ENCODE peak calls at places on chromosomes 3 and 15, in six cellular contexts. M is stomach, Z is prostate gland, S is HepG2, P is GM23338, W is GM12878. N is an unnamed sample.

GRCh38 chr15:100372695-100373036 is 30.9 kb upstream of the ADAMTS17 start:
- DNase-seq in P (peak), Z (peak), S (no peak), W (no peak), M (no peak), N (no peak)

GRCh38 chr3:51642462-51642861 is 28.6 kb upstream of the TEX264 start:
- DNase-seq in M (no peak), S (no peak), P (peak), W (no peak), Z (no peak), N (no peak)

GRCh38 chr3:79018671-79019136 is 749.1 kb downstream of the ROBO1 start:
- DNase-seq in Z (peak), M (peak), S (peak), W (no peak), P (peak), N (no peak)

GRCh38 chr3:62117903-62118548 is 255.3 kb downstream of the FEZF2 start:
- DNase-seq in Z (no peak), P (no peak), W (no peak), S (no peak), M (no peak), N (no peak)

GRCh38 chr3:129650256-129650872 is 43.9 kb upstream of the PLXND1 start:
- DNase-seq in M (peak), Z (peak), S (peak), W (no peak), P (peak), N (peak)

GRCh38 chr3:172561894-172562664 is 38.8 kb upstream of the TNFSF10 start:
- DNase-seq in P (no peak), S (no peak), W (no peak), M (no peak), Z (no peak), N (no peak)

GRCh38 chr3:195256639-195257453 is 14.1 kb downstream of the XXYLT1 start:
- DNase-seq in Z (no peak), P (no peak), M (no peak), W (no peak), S (no peak), N (no peak)

GRCh38 chr15:85296615-85297402 is 83.6 kb upstream of the AKAP13 start:
- DNase-seq in W (peak), S (peak), P (peak), M (peak), Z (peak), N (peak)

GRCh38 chr3:53187430-53187829 is 26.4 kb downstream of the PRKCD start:
- DNase-seq in M (no peak), Z (no peak), S (no peak), W (no peak), P (no peak), N (no peak)

GRCh38 chr3:158272071-158272470 is 162.2 kb downstream of the RSRC1 start:
- DNase-seq in M (no peak), W (no peak), S (no peak), Z (no peak), P (no peak), N (no peak)
- TF ChIP-seq POLR2AphosphoS5 in M (no peak), W (no peak), S (no peak), Z (no peak), P (no peak), N (no peak)

DNA sequence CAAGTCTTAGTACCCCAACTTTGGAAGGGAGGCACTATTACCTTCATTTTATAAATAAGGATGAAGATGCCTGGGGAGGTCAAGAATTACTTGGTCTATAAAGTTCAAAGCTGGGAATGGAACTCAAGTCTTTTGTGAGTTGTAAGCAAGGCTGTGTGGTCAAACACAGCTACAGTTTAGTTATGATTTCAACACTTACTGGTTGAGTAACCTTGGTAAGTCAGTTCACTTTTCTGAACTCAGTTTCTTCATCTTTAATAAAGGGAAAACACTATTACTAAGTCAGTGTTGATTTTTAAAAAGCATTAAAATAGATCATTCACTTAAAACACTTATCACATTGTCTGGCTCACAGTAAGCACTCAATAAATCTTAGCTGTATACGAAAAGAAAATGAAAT is 200.4 kb upstream of the ADAMTS9 start:
- DNase-seq in M (no peak), S (no peak), Z (no peak), P (no peak), W (no peak), N (no peak)
- TF ChIP-seq POLR2AphosphoS5 in M (no peak), S (no peak), Z (no peak), P (no peak), W (no peak), N (no peak)

GRCh38 chr3:15205934-15206661 is at the start of gene CAPN7:
- DNase-seq in P (peak), W (peak), S (peak), Z (peak), M (peak), N (peak)
- TF ChIP-seq POLR2AphosphoS5 in P (peak), W (peak), S (peak), Z (peak), M (peak), N (peak)

DNA sequence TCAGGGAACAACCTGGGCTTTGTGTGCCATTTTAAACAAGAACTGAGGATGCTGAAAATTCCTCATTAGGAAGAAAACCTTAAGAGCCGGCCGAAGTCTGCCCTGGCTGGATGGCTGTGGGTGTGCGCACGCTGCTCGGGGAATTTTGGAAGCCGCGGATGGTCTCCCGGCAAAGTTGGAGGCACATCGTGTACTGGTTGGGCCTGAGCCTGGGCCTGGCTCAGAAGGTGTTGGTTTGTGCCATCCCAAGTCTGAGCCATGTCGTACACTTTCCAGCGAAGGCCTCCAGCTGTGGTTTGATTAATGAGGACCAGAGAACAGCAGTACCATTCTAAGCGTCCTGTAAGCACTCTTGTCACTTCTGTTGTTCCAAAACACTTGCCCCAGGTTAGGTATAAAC is 188.2 kb downstream of the ATP10A start:
- DNase-seq in M (no peak), W (no peak), P (no peak), Z (peak), S (no peak), N (no peak)
- TF ChIP-seq POLR2AphosphoS5 in M (peak), W (no peak), P (no peak), Z (peak), S (no peak), N (no peak)

GRCh38 chr15:39235084-39235795 is 345.6 kb upstream of the THBS1 start:
- DNase-seq in Z (no peak), P (no peak), W (no peak), S (no peak), M (no peak), N (no peak)
- TF ChIP-seq POLR2AphosphoS5 in Z (no peak), P (no peak), W (no peak), S (no peak), M (no peak), N (no peak)